ENCODE peak calls at places on chromosomes 12 and 14, in ten cellular contexts. T is Panc1; D is fibroblast of pulmonary artery; I is pancreas; J is GM12865; E is lower lobe of right lung; X is A549; N is CD8-positive, alpha-beta T cell; Q is uterus; V is IMR-90. H is an unnamed sample.

GRCh38 chr12:66066071-66066928 is 64.2 kb downstream of the LLPH start:
- DNase-seq in I (no peak), N (peak; percentile 1), J (peak; percentile 89), T (no peak), V (peak; percentile 76), D (peak; percentile 44), X (no peak), Q (no peak), E (no peak), H (peak; percentile 51)

GRCh38 chr12:113397497-113398197 is 6.0 kb downstream of the SDS start:
- DNase-seq in J (no peak), N (no peak), X (no peak), E (no peak), T (no peak), Q (no peak), V (no peak), I (no peak), D (no peak), H (no peak)

GRCh38 chr14:73792476-73792875 is 59.2 kb upstream of the PTGR2 start:
- DNase-seq in I (no peak), V (no peak), E (no peak), D (no peak), N (no peak), X (no peak), Q (no peak), J (no peak), T (no peak), H (no peak)

GRCh38 chr12:128813883-128814282 is 9.9 kb downstream of the SLC15A4 start:
- DNase-seq in I (no peak), J (peak; percentile 77), E (no peak), X (no peak), V (no peak), Q (no peak), D (no peak), N (no peak), T (no peak), H (no peak)

GRCh38 chr12:64175254-64175945 is 46.7 kb downstream of the KICS2 start:
- DNase-seq in X (no peak), I (no peak), Q (no peak), N (no peak), T (no peak), E (no peak), D (peak; percentile 29), J (no peak), V (no peak), H (peak; percentile 70)

GRCh38 chr14:24059841-24060388 is 8.1 kb downstream of the CARMIL3 start:
- DNase-seq in J (no peak), T (no peak), D (no peak), E (no peak), N (no peak), X (no peak), V (no peak), I (peak; percentile 11), Q (no peak), H (no peak)

GRCh38 chr12:108939594-108939993 is 59.7 kb downstream of the DAO start:
- DNase-seq in N (no peak), Q (no peak), X (no peak), E (no peak), T (no peak), I (no peak), V (peak; percentile 13), J (peak; percentile 56), D (peak; percentile 27), H (peak; percentile 54)

GRCh38 chr14:28762290-28762948 is 4.2 kb upstream of the FOXG1 start:
- DNase-seq in V (no peak), Q (no peak), J (no peak), T (no peak), I (no peak), D (no peak), X (no peak), N (no peak), E (no peak), H (no peak)

GRCh38 chr12:62469704-62470103 is 3.1 kb downstream of the MON2 start:
- DNase-seq in E (no peak), D (no peak), J (no peak), V (no peak), T (no peak), N (no peak), X (no peak), Q (no peak), I (no peak), H (no peak)

GRCh38 chr12:62466596-62467411 is at the start of gene MON2:
- DNase-seq in J (peak; percentile 91), T (peak; percentile 22), D (peak; percentile 81), Q (peak; percentile 88), N (peak; percentile 84), I (peak; percentile 91), X (peak; percentile 89), E (peak; percentile 93), V (peak; percentile 78), H (peak; percentile 62)

GRCh38 chr12:62466018-62466595 is 519 bp upstream of the MON2 start:
- DNase-seq in D (peak; percentile 42), E (no peak), X (peak; percentile 44), V (peak; percentile 32), N (no peak), Q (peak; percentile 42), T (no peak), I (peak; percentile 31), J (peak; percentile 50), H (no peak)

GRCh38 chr12:62468935-62469334 is 2.3 kb downstream of the MON2 start:
- DNase-seq in V (no peak), D (no peak), J (no peak), I (no peak), N (no peak), Q (no peak), E (no peak), X (no peak), T (no peak), H (no peak)

DNA sequence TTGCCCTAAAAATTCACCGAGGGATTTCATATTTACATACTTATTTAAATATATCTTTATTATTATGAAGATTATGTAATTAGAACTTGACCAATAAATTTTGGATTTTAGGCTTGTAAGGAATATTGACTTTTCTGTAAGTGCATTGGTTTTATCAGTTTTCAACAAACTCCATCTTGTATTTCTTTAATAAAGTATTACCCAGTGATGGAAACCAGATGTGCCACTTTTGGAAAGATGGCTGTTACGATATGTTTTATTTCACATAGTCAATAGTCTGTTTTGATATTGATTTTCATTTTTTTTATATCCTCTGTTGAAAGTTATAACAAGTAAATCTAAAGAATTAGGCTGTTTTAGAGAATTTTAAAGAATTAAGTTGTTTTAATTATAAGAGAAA is 1.8 kb downstream of the MON2 start:
- DNase-seq in D (no peak), J (no peak), V (no peak), I (no peak), N (no peak), T (no peak), X (no peak), E (no peak), Q (no peak), H (no peak)
- H3K4me3 ChIP-seq in D (peak overlapping the region; percentile 73), J (peak overlapping the region; percentile 95), V (no peak overlapping the region), I (peak overlapping the region; percentile 93), N (no peak overlapping the region), T (peak overlapping the region; percentile 98), X (peak overlapping the region; percentile 84), E (peak overlapping the region; percentile 69), Q (no peak overlapping the region), H (no peak overlapping the region)

GRCh38 chr12:120979220-120979861 is 998 bp downstream of the HNF1A start:
- DNase-seq in Q (no peak), D (no peak), I (no peak), T (no peak), N (no peak), X (no peak), J (no peak), V (no peak), E (no peak), H (no peak)
- H3K4me3 ChIP-seq in Q (no peak overlapping the region), D (no peak overlapping the region), I (peak overlapping the region; percentile 65), T (no peak overlapping the region), N (no peak overlapping the region), X (peak overlapping the region; percentile 57), J (no peak overlapping the region), V (no peak overlapping the region), E (no peak overlapping the region), H (no peak overlapping the region)

GRCh38 chr14:68777644-68778043 is 15.2 kb downstream of the ZFP36L1 start:
- DNase-seq in Q (no peak), T (no peak), V (no peak), I (peak; percentile 6), J (no peak), N (no peak), X (no peak), E (no peak), D (no peak), H (no peak)

GRCh38 chr14:68781161-68782021 is 11.5 kb downstream of the ZFP36L1 start:
- DNase-seq in V (no peak), I (peak; percentile 14), X (no peak), E (no peak), Q (peak; percentile 44), D (no peak), J (no peak), N (peak; percentile 55), T (no peak), H (peak; percentile 67)

GRCh38 chr14:68780358-68781160 is 12.3 kb downstream of the ZFP36L1 start:
- DNase-seq in D (peak; percentile 85), Q (peak; percentile 84), J (no peak), I (peak; percentile 68), T (no peak), V (peak; percentile 62), N (no peak), X (no peak), E (no peak), H (peak; percentile 54)

GRCh38 chr14:68782091-68782981 is 10.5 kb downstream of the ZFP36L1 start:
- DNase-seq in J (no peak), V (no peak), Q (peak; percentile 44), I (peak; percentile 23), N (no peak), X (no peak), E (no peak), D (no peak), T (no peak), H (peak; percentile 97)

GRCh38 chr14:68779761-68780323 is 13.0 kb downstream of the ZFP36L1 start:
- DNase-seq in D (peak; percentile 69), V (peak; percentile 91), J (no peak), E (no peak), Q (peak; percentile 49), T (no peak), N (no peak), I (peak; percentile 14), X (no peak), H (peak; percentile 55)
- H3K4me3 ChIP-seq in D (no peak overlapping the region), V (no peak overlapping the region), J (no peak overlapping the region), E (no peak overlapping the region), Q (no peak overlapping the region), T (no peak overlapping the region), N (peak overlapping the region; percentile 29), I (no peak overlapping the region), X (no peak overlapping the region), H (no peak overlapping the region)

GRCh38 chr12:50192908-50193307 is 25.7 kb upstream of the CERS5 start:
- DNase-seq in I (no peak), X (no peak), Q (no peak), V (peak; percentile 93), E (no peak), T (no peak), D (peak; percentile 67), J (no peak), N (no peak), H (no peak)

GRCh38 chr12:50195832-50196231 is 28.7 kb upstream of the CERS5 start:
- DNase-seq in E (no peak), T (no peak), Q (no peak), N (no peak), D (no peak), J (no peak), I (no peak), V (no peak), X (no peak), H (no peak)

GRCh38 chr12:50197297-50197727 is 30.1 kb upstream of the CERS5 start:
- DNase-seq in Q (no peak), X (no peak), I (no peak), E (no peak), T (no peak), D (peak; percentile 81), N (no peak), V (no peak), J (no peak), H (no peak)

GRCh38 chr12:50198829-50199228 is 31.7 kb upstream of the CERS5 start:
- DNase-seq in J (no peak), T (no peak), E (no peak), V (no peak), N (no peak), X (no peak), Q (no peak), I (no peak), D (no peak), H (no peak)

DNA sequence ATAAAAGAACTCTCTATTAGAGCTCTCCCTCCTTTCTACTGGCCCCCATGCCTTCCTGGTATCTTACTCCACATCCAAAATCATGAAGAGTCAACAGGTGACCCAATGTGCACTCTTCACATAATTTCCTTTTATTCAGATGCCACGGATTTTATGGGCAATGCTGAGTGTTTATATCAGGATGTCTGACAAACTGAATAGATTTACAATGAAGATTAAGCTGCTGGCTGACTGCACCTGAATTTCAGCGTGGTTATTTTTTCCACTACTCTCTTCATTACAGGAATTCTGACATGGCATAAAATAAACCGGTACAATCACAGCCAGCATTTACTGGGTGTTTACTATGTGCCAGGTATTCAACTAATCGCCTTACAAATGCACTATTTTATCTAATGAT is 29.4 kb upstream of the CERS5 start:
- DNase-seq in E (no peak), Q (no peak), V (no peak), J (no peak), N (no peak), X (no peak), T (no peak), I (no peak), D (no peak), H (no peak)
- H3K4me3 ChIP-seq in E (no peak overlapping the region), Q (no peak overlapping the region), V (no peak overlapping the region), J (no peak overlapping the region), N (no peak overlapping the region), X (no peak overlapping the region), T (no peak overlapping the region), I (no peak overlapping the region), D (no peak overlapping the region), H (no peak overlapping the region)